ENCODE peak calls at places on chromosomes 5 and 9, in seven cellular contexts. Y is right lobe of liver, H is A549, G is heart left ventricle, J is IMR-90, S is transverse colon, N is K562. L is an unnamed sample.

GRCh38 chr5:154593091-154593490 is 115.1 kb upstream of the HAND1 start:
- DNase-seq in Y (no peak), H (no peak), G (no peak), J (peak), S (no peak), N (no peak), L (no peak)

GRCh38 chr9:120513825-120514598 is 66.0 kb downstream of the CDK5RAP2 start:
- DNase-seq in Y (no peak), H (no peak), G (no peak), J (no peak), S (no peak), N (no peak), L (no peak)

GRCh38 chr5:10538789-10539684 is 24.8 kb upstream of the ANKRD33B start:
- DNase-seq in Y (no peak), H (no peak), G (no peak), J (no peak), S (no peak), N (peak), L (no peak)

GRCh38 chr5:969421-969839 is 39.2 kb upstream of the NKD2 start:
- DNase-seq in Y (no peak), H (no peak), G (no peak), J (peak), S (no peak), N (no peak), L (no peak)

GRCh38 chr5:116402235-116402634 is 172.4 kb downstream of the SEMA6A start:
- DNase-seq in Y (no peak), H (no peak), G (no peak), J (no peak), S (no peak), N (no peak), L (no peak)

GRCh38 chr5:158700231-158700996 is 399.3 kb downstream of the EBF1 start:
- DNase-seq in Y (no peak), H (no peak), G (no peak), J (no peak), S (no peak), N (no peak), L (no peak)

GRCh38 chr5:107964722-107965121 is 294.0 kb upstream of the EFNA5 start:
- DNase-seq in Y (no peak), H (no peak), G (no peak), J (no peak), S (no peak), N (no peak), L (no peak)

GRCh38 chr5:85921590-85921989 is 696.2 kb upstream of the COX7C start:
- DNase-seq in Y (no peak), H (peak), G (no peak), J (no peak), S (no peak), N (no peak), L (no peak)

GRCh38 chr9:134908524-134909364 is 9.0 kb downstream of the FCN1 start:
- DNase-seq in Y (no peak), H (no peak), G (no peak), J (no peak), S (no peak), N (peak), L (peak)

GRCh38 chr5:65103674-65104035 is 334.9 kb downstream of the CWC27 start:
- DNase-seq in Y (no peak), H (no peak), G (no peak), J (no peak), S (no peak), N (no peak), L (no peak)

GRCh38 chr5:74538206-74538661 is 102.3 kb downstream of the ENC1 start:
- DNase-seq in Y (peak), H (peak), G (peak), J (peak), S (peak), N (no peak), L (no peak)

GRCh38 chr5:17928571-17928970 is 294.3 kb downstream of the TAF11L14 start:
- DNase-seq in Y (no peak), H (no peak), G (no peak), J (no peak), S (no peak), N (no peak), L (no peak)

GRCh38 chr9:136539427-136540412 is 6.1 kb downstream of the NOTCH1 start:
- DNase-seq in Y (peak), H (no peak), G (peak), J (no peak), S (peak), N (peak), L (peak)

GRCh38 chr9:86801246-86801645 is 146.1 kb downstream of the GAS1 start:
- DNase-seq in Y (no peak), H (no peak), G (no peak), J (peak), S (no peak), N (no peak), L (no peak)

GRCh38 chr9:105502276-105502675 is 54.4 kb downstream of the FSD1L start:
- DNase-seq in Y (no peak), H (no peak), G (no peak), J (peak), S (no peak), N (no peak), L (no peak)

GRCh38 chr9:105497704-105498103 is 49.9 kb downstream of the FSD1L start:
- DNase-seq in Y (no peak), H (no peak), G (no peak), J (no peak), S (no peak), N (no peak), L (no peak)

GRCh38 chr9:105500108-105500766 is 52.4 kb downstream of the FSD1L start:
- DNase-seq in Y (no peak), H (no peak), G (no peak), J (peak), S (no peak), N (no peak), L (no peak)

GRCh38 chr9:105503873-105504272 is 54.1 kb upstream of the FKTN start:
- DNase-seq in Y (no peak), H (no peak), G (no peak), J (peak), S (no peak), N (peak), L (no peak)

DNA sequence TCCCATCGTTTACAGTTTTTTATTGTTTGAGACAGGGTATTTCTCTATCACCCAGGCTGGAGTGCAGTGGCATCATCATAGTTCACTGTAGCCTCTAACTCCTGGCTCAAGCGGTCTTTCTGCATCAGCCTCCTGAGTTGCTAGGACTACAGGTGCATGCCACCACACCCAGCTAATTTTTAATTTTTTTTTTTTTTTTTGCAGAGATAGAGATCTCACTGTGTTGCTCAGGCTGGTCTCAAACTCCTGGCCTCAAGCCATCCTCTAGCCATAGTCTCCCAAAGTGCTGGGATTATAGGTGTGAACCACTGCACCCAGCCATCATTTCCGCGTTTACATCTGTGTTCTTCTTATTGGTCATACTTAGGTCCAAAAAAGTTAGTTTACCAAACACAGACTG is 53.6 kb downstream of the FSD1L start:
- DNase-seq in Y (no peak), H (no peak), G (no peak), J (no peak), S (no peak), N (no peak), L (no peak)
- H3K4me3 ChIP-seq in Y (no peak), H (no peak), G (no peak), J (no peak), S (no peak), N (no peak), L (no peak)

DNA sequence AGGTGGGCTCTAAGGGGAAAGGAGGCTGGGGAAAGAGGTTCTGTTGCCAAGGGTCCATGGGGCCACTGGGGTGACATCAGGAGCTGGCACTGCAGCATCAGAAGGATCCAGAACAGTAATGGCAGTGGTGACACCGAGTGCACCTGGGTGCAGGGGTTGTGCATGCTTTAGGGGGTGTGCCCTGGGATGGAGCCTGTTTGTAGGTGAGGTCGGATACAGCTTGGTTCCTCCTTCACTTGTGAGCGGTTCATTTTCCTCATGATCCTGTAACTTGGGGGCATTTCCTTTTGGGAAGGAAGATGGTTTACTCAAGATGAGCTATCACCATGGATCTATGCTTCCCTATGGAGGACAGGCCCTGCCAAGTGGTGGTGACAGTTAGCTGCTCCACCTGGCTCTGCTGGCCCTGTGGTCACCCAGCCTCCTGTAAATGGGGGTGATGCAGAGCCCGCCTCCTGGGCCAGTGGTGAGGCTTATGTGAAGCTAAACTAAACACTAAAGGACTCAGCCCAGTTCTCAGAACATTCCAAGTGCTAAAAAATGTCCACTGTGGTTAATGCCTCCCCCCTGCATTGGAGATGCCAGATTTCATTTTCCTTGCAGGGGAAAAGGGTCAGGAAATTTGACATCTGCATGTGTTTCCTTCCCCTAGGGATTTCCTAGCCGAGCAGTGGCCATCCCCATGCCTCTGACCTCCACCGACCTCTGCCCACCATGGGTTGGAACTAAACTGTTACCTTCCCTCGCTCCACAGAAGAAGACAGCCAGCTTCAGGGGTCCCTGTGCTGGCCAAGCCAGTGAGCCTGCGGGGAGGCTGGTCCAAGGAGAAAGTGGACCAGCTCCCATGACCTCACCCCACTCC is 13.3 kb downstream of the CD74 start:
- DNase-seq in Y (no peak), H (no peak), G (no peak), J (peak), S (no peak), N (no peak), L (no peak)
- TF ChIP-seq POLR2A in Y (no peak), H (no peak), G (no peak), J (no peak), S (no peak), N (no peak), L (no peak)

GRCh38 chr5:140925806-140926205 is 293 bp upstream of the PCDHAC1 start:
- DNase-seq in Y (no peak), H (no peak), G (no peak), J (no peak), S (no peak), N (no peak), L (no peak)

GRCh38 chr5:140926903-140927573 is 939 bp downstream of the PCDHAC1 start:
- DNase-seq in Y (no peak), H (peak), G (peak), J (no peak), S (no peak), N (no peak), L (no peak)

DNA sequence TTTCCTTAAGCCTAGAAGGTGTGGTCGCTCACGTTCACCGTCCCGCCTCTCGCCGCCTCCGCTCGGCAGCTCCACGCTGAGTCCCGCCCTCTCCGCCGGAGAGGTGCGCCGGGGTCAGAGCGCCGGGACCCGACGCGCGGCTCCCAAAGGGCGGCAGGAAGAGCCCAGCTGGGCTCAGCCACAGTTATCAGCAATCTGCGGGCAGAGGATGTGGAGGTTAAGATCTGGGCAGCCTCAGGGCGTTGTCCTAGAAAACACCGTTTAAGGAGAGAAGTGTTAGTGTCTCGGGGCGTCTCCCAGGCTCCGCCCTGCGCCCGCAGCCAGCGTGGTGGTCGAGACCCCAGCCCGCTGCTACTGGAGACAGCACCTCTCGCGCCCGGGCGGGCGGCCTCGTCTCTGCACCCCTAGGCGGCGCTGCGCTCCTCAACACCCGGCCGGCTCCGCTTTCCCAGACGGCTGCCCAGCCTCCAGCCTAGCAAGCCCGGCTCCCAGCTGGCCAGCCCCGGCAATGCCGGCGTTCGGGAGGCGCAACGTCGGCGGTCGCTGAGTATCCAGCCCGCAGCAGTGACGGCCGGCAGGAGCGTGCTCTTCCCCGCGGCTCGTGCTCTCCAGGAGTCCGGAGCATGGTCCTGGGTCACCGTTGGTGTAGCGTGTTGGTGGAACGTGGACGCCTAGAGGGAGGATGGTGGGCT is at the start of gene PCDHAC1:
- DNase-seq in Y (peak), H (peak), G (peak), J (no peak), S (peak), N (peak), L (peak)
- H3K4me3 ChIP-seq in Y (peak), H (peak), G (peak), J (peak), S (peak), N (no peak), L (peak)

DNA sequence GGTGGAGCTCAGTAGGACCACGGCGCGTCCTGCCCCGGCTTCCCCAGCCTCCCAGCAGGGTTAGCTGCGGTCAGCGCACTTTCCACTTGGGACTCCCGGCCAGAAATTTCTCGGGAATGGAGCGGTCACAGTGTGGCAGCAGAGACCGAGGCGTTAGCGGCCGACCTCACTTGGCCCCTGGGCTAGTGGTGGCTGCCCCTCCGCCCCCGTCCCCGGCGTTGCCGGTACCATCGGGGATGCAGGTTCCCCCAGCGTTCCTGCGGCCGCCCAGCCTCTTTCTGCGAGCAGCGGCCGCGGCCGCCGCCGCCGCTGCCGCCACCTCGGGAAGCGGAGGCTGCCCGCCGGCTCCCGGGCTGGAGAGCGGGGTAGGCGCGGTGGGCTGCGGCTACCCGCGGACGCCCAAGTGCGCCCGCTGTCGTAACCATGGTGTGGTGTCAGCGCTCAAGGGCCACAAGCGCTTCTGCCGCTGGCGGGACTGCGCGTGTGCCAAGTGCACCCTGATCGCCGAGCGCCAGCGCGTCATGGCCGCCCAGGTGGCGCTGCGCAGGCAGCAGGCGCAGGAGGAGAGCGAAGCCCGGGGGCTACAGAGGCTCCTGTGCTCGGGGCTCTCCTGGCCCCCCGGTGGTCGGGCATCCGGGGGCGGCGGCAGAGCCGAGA is 454 bp downstream of the DMRTA1 start:
- DNase-seq in Y (peak), H (peak), G (peak), J (peak), S (peak), N (no peak), L (peak)
- TF ChIP-seq POLR2A in Y (peak), H (peak), G (no peak), J (no peak), S (peak), N (no peak), L (no peak)